ENCODE peak calls at places on chromosome 2, in five cellular contexts. I, R, H, K and A are unnamed samples.

GRCh38 chr2:169361706-169362345 is 508 bp downstream of the LRP2 start:
- DNase-seq in I (peak), R (no peak), H (no peak), K (no peak), A (no peak)

GRCh38 chr2:145931836-145932352 is 1412.0 kb upstream of the ZEB2 start:
- DNase-seq in I (no peak), R (no peak), H (no peak), K (no peak), A (no peak)

GRCh38 chr2:61478086-61478485 is 7.2 kb upstream of the USP34 start:
- DNase-seq in I (no peak), R (no peak), H (no peak), K (no peak), A (no peak)

GRCh38 chr2:44937688-44938240 is 3.7 kb upstream of the SIX3 start:
- DNase-seq in I (peak), R (no peak), H (no peak), K (no peak), A (no peak)

GRCh38 chr2:128284037-128284441 is 34.6 kb downstream of the HS6ST1 start:
- DNase-seq in I (peak), R (no peak), H (no peak), K (no peak), A (no peak)

GRCh38 chr2:144004742-144005141 is 515.2 kb downstream of the ZEB2 start:
- DNase-seq in I (no peak), R (no peak), H (no peak), K (no peak), A (no peak)

GRCh38 chr2:12502759-12503158 is 214.0 kb upstream of the TRIB2 start:
- DNase-seq in I (no peak), R (no peak), H (no peak), K (peak), A (no peak)

GRCh38 chr2:128236491-128237035 is 82.1 kb downstream of the HS6ST1 start:
- DNase-seq in I (peak), R (no peak), H (no peak), K (no peak), A (no peak)

GRCh38 chr2:59029058-59029457 is 787.9 kb upstream of the FANCL start:
- DNase-seq in I (no peak), R (no peak), H (no peak), K (no peak), A (peak)

GRCh38 chr2:60553992-60554648 is 666 bp upstream of the BCL11A start:
- DNase-seq in I (peak), R (no peak), H (peak), K (peak), A (peak)

GRCh38 chr2:222364280-222364895 is 60.0 kb upstream of the SGPP2 start:
- DNase-seq in I (no peak), R (no peak), H (no peak), K (peak), A (no peak)

GRCh38 chr2:129673881-129674513 is 305.5 kb upstream of the RAB6C start:
- DNase-seq in I (no peak), R (no peak), H (no peak), K (no peak), A (no peak)

GRCh38 chr2:26880910-26881435 is 33.0 kb downstream of the DPYSL5 start:
- DNase-seq in I (no peak), R (no peak), H (no peak), K (no peak), A (no peak)

GRCh38 chr2:65666156-65666725 is 233.8 kb upstream of the SPRED2 start:
- DNase-seq in I (no peak), R (no peak), H (no peak), K (no peak), A (no peak)

GRCh38 chr2:19786408-19787058 is 115.2 kb downstream of the TTC32 start:
- DNase-seq in I (no peak), R (no peak), H (no peak), K (peak), A (no peak)

GRCh38 chr2:156445311-156446218 is 9.4 kb downstream of the GPD2 start:
- DNase-seq in I (no peak), R (no peak), H (no peak), K (no peak), A (no peak)

GRCh38 chr2:216519154-216519762 is 20.6 kb downstream of the RPL37A start:
- DNase-seq in I (no peak), R (peak), H (peak), K (peak), A (peak)

GRCh38 chr2:152566728-152567069 is 150.6 kb downstream of the PRPF40A start:
- DNase-seq in I (no peak), R (no peak), H (no peak), K (peak), A (no peak)

GRCh38 chr2:218648473-218649100 is 10.8 kb downstream of the ZNF142 start:
- DNase-seq in I (no peak), R (peak), H (peak), K (peak), A (peak)

GRCh38 chr2:120239488-120240287 is 13.0 kb upstream of the RALB start:
- DNase-seq in I (peak), R (no peak), H (peak), K (no peak), A (no peak)

GRCh38 chr2:158828378-158829136 is 33.4 kb downstream of the DAPL1 start:
- DNase-seq in I (no peak), R (no peak), H (no peak), K (no peak), A (peak)

GRCh38 chr2:152097291-152098032 is 1.4 kb downstream of the CACNB4 start:
- DNase-seq in I (no peak), R (no peak), H (no peak), K (no peak), A (peak)

GRCh38 chr2:14716319-14716718 is 83.8 kb downstream of the LRATD1 start:
- DNase-seq in I (no peak), R (no peak), H (no peak), K (no peak), A (no peak)

GRCh38 chr2:232488721-232489300 is 1.2 kb upstream of the ECEL1 start:
- DNase-seq in I (peak), R (no peak), H (no peak), K (no peak), A (no peak)

GRCh38 chr2:126913881-126914495 is 15.3 kb downstream of the TEX51 start:
- DNase-seq in I (peak), R (no peak), H (no peak), K (no peak), A (no peak)

GRCh38 chr2:69741281-69742169 is at the start of gene ANXA4:
- DNase-seq in I (peak), R (peak), H (peak), K (peak), A (peak)

GRCh38 chr2:127560929-127561275 is 25.4 kb downstream of the MYO7B start:
- DNase-seq in I (no peak), R (no peak), H (no peak), K (no peak), A (no peak)

GRCh38 chr2:216548901-216549321 is 50.3 kb downstream of the RPL37A start:
- DNase-seq in I (no peak), R (no peak), H (no peak), K (no peak), A (no peak)

DNA sequence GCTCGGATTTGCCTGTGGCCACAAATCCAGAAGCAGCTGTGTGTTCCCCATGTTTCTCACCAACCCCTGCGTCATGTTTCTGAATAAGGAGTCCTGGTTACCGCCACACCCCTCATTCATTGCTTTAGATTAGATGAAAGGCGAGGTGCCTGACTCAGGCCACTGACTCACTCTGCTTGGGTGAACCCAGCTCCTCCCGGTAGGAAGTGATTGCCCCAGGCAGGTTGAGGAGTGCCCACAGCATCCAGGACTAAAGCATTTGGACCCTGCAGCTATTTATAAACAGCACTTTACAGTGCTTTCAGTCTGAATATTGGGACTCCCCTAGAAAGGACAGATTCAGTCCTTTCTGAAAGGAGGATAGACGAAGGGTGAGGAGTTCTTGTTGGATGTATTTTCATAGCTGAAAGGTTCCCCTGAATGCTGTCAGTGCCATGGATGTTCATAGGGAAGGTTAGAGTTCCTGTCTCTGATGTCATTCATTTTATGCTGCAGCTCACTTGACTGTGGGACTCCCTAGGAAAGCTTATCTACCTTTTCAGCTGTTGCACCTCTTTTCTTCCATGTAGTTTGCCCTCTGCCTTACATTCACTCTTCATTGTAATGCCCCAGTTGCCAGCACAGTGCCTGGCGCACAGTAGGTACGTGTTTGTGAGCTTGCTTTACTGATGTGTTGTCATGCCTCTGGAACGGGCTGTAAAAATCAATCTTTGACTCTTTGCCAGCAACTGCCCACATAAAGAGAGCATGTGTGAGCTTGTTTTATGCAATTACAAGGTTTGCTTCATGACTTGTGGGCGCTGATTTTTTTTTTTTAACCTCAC is 14.9 kb downstream of the ITGA6 start:
- DNase-seq in I (no peak), R (peak), H (peak), K (no peak), A (peak)
- TF ChIP-seq POLR2AphosphoS5 in I (no peak), R (no peak), H (no peak), K (no peak), A (no peak)

GRCh38 chr2:48529676-48530032 is 300 bp upstream of the STON1 start:
- DNase-seq in I (no peak), R (no peak), H (no peak), K (no peak), A (no peak)
- H3K4me3 ChIP-seq in I (peak), R (peak), H (peak), K (peak), A (peak)

DNA sequence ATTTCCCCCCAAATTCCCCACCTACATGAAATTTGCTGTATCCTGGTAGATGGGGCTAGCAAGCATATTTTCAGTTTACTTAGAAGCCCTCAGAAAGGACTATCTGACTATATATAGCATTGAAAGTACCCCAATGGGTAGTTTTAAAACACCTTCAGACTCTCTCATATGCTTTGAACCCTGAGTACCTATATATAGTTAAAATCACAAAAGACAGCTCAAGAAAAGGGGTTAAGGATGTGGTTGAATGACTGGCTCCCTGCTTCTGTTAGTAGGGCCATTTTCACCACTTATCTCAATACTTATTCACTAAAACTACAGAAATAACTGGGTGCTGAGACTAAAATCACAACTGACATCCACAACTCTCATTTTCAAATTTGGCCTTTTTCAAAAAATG is 18.5 kb downstream of the WDPCP start:
- DNase-seq in I (no peak), R (no peak), H (no peak), K (no peak), A (no peak)
- TF ChIP-seq POLR2AphosphoS5 in I (no peak), R (no peak), H (no peak), K (no peak), A (no peak)

GRCh38 chr2:223601932-223602676 is at the start of gene SCG2:
- DNase-seq in I (peak), R (peak), H (peak), K (peak), A (peak)
- H3K4me3 ChIP-seq in I (no peak), R (no peak), H (no peak), K (no peak), A (no peak)

GRCh38 chr2:173159794-173160463 is 84.3 kb downstream of the MAP3K20 start:
- DNase-seq in I (peak), R (peak), H (peak), K (peak), A (peak)
- TF ChIP-seq POLR2AphosphoS5 in I (peak), R (peak), H (peak), K (no peak), A (peak)

GRCh38 chr2:1591461-1591770 is 152.9 kb downstream of the PXDN start:
- DNase-seq in I (no peak), R (no peak), H (no peak), K (no peak), A (no peak)
- H3K4me3 ChIP-seq in I (no peak), R (no peak), H (no peak), K (no peak), A (no peak)

DNA sequence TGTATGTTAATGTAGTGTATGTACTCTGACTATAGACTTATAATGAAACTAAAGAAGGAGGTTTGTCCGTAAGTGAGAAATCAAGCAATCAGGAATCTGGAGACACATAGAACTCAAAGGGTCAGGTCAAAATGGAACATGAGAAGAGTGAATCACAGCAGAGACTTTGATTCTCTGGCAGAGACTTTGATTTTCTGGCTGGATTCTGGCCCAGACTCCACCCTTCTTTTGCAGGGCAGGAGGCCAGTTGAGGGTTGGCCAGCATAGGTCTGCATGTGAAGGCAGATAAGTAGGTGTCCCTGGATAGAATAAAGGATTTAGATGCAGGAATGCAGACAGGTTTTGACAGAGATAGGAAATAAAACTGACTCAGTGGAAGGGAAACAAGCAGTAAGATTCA is 11.0 kb upstream of the NCKAP5 start:
- DNase-seq in I (no peak), R (peak), H (peak), K (no peak), A (peak)
- TF ChIP-seq POLR2AphosphoS5 in I (no peak), R (no peak), H (no peak), K (no peak), A (peak)

DNA sequence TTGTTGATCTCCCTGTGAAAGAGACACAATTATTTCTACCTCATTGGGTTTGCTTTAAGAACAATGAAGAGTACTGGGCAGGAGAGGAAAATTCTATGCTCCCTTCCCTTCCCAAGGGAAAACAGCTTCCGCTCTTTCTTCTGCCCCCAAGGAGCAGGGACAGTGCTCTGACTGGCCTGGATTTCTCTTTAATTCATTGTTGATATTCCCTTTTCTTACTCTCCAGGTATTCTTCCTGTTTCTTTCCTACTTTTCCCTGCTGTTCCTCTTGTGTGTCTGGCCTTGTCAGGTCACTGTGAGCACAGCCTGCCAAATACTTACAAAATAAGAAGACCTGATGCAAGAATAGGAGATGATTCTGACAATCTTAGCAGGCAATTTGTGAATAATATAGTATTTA is 49.6 kb upstream of the SPAG16 start:
- DNase-seq in I (no peak), R (no peak), H (no peak), K (no peak), A (no peak)
- H3K4me3 ChIP-seq in I (no peak), R (no peak), H (no peak), K (no peak), A (no peak)